ENCODE peak calls at places on chromosomes 4 and X, in four cellular contexts. O is neural progenitor cell, D is CD14-positive monocyte, S is A549. N is an unnamed sample.

GRCh38 chrX:29841750-29842149 is 373.6 kb upstream of the MAGEB2 start:
- DNase-seq in O (no peak), D (no peak), S (no peak), N (no peak)

GRCh38 chrX:150269613-150270254 is 93.4 kb upstream of the MAMLD1 start:
- DNase-seq in O (no peak), D (no peak), S (peak; percentile 81), N (peak; percentile 9)

GRCh38 chr4:56737666-56738065 is 56.6 kb upstream of the HOPX start:
- DNase-seq in O (no peak), D (no peak), S (no peak), N (no peak)

GRCh38 chr4:159016527-159017137 is 86.2 kb upstream of the RAPGEF2 start:
- DNase-seq in O (peak; percentile 85), D (no peak), S (no peak), N (no peak)

GRCh38 chr4:53919605-53920004 is 144.8 kb downstream of the CHIC2 start:
- DNase-seq in O (no peak), D (peak; percentile 75), S (no peak), N (no peak)

GRCh38 chr4:138256608-138257007 is 14.5 kb upstream of the SLC7A11 start:
- DNase-seq in O (no peak), D (no peak), S (no peak), N (no peak)

GRCh38 chr4:155734065-155734464 is 24.8 kb upstream of the GUCY1B1 start:
- DNase-seq in O (no peak), D (no peak), S (no peak), N (no peak)

GRCh38 chrX:98194036-98194435 is 1310.3 kb downstream of the RPA4 start:
- DNase-seq in O (no peak), D (no peak), S (no peak), N (no peak)

GRCh38 chr4:110198472-110199419 is at the start of gene ELOVL6:
- DNase-seq in O (peak; percentile 93), D (no peak), S (peak; percentile 73), N (peak; percentile 77)

N was measured in activated CD8-positive, alpha-beta memory T cell treated with anti-CD3 and anti-CD28 coated beads for 24 hours.